ENCODE peak calls at places on chromosomes 7 and 10, in four cellular contexts. One of them, this sample, is unnamed.

GRCh38 chr10:100620087-100620835 is 84.5 kb downstream of the HIF1AN start:
- DNase-seq in progenitor cell of endocrine pancreas: no peak
- DNase-seq in neural progenitor cell: no peak
- DNase-seq in H9: no peak
- DNase-seq in this sample: no peak

GRCh38 chr10:4623757-4624420 is 202.1 kb upstream of the AKR1E2 start:
- DNase-seq in progenitor cell of endocrine pancreas: no peak
- DNase-seq in neural progenitor cell: no peak
- DNase-seq in H9: no peak
- DNase-seq in this sample: no peak

GRCh38 chr7:27771111-27771510 is 31.1 kb downstream of the TAX1BP1 start:
- DNase-seq in progenitor cell of endocrine pancreas: no peak
- DNase-seq in neural progenitor cell: no peak
- DNase-seq in H9: no peak
- DNase-seq in this sample: no peak

GRCh38 chr7:156895024-156895780 is 2.2 kb upstream of the LMBR1 start:
- DNase-seq in progenitor cell of endocrine pancreas: no peak
- DNase-seq in neural progenitor cell: no peak
- DNase-seq in H9: no peak
- DNase-seq in this sample: no peak

GRCh38 chr7:118152149-118152548 is 31.8 kb upstream of the LSM8 start:
- DNase-seq in progenitor cell of endocrine pancreas: no peak
- DNase-seq in neural progenitor cell: no peak
- DNase-seq in H9: no peak
- DNase-seq in this sample: no peak

GRCh38 chr7:70267381-70267780 is 669.1 kb downstream of the AUTS2 start:
- DNase-seq in progenitor cell of endocrine pancreas: no peak
- DNase-seq in neural progenitor cell: peak; percentile 77
- DNase-seq in H9: no peak
- DNase-seq in this sample: no peak

GRCh38 chr10:46524471-46525176 is 31.8 kb downstream of the GPRIN2 start:
- DNase-seq in progenitor cell of endocrine pancreas: no peak
- DNase-seq in neural progenitor cell: peak; percentile 39
- DNase-seq in H9: no peak
- DNase-seq in this sample: no peak

GRCh38 chr7:75711634-75712494 is 26.9 kb downstream of the HIP1 start:
- DNase-seq in progenitor cell of endocrine pancreas: no peak
- DNase-seq in neural progenitor cell: no peak
- DNase-seq in H9: no peak
- DNase-seq in this sample: no peak

GRCh38 chr10:35643976-35644799 is 2.1 kb upstream of the FZD8 start:
- DNase-seq in progenitor cell of endocrine pancreas: no peak
- DNase-seq in neural progenitor cell: peak; percentile 44
- DNase-seq in H9: peak; percentile 36
- DNase-seq in this sample: peak; percentile 27

GRCh38 chr10:74900297-74900696 is 73.9 kb downstream of the KAT6B start:
- DNase-seq in progenitor cell of endocrine pancreas: no peak
- DNase-seq in neural progenitor cell: no peak
- DNase-seq in H9: no peak
- DNase-seq in this sample: peak; percentile 25

GRCh38 chr10:28241766-28242399 is 61.0 kb downstream of the MPP7 start:
- DNase-seq in progenitor cell of endocrine pancreas: no peak
- DNase-seq in neural progenitor cell: peak; percentile 64
- DNase-seq in H9: no peak
- DNase-seq in this sample: peak; percentile 27

GRCh38 chr10:16030562-16030961 is 170.3 kb upstream of the MINDY3 start:
- DNase-seq in progenitor cell of endocrine pancreas: no peak
- DNase-seq in neural progenitor cell: no peak
- DNase-seq in H9: no peak
- DNase-seq in this sample: no peak

GRCh38 chr7:2242541-2243482 is 786 bp downstream of the NUDT1 start:
- DNase-seq in progenitor cell of endocrine pancreas: no peak
- DNase-seq in neural progenitor cell: peak; percentile 48
- DNase-seq in H9: peak; percentile 59
- DNase-seq in this sample: no peak

GRCh38 chr7:159036916-159037605 is 107.6 kb downstream of the VIPR2 start:
- DNase-seq in progenitor cell of endocrine pancreas: no peak
- DNase-seq in neural progenitor cell: no peak
- DNase-seq in H9: peak; percentile 53
- DNase-seq in this sample: no peak

GRCh38 chr7:128911441-128912031 is 1.0 kb upstream of the KCP start:
- DNase-seq in progenitor cell of endocrine pancreas: no peak
- DNase-seq in neural progenitor cell: peak; percentile 60
- DNase-seq in H9: peak; percentile 91
- DNase-seq in this sample: no peak

GRCh38 chr10:36636879-36637278 is 488.5 kb upstream of the ANKRD30A start:
- DNase-seq in progenitor cell of endocrine pancreas: no peak
- DNase-seq in neural progenitor cell: no peak
- DNase-seq in H9: no peak
- DNase-seq in this sample: no peak

GRCh38 chr7:157687158-157687557 is 350.4 kb downstream of the DNAJB6 start:
- DNase-seq in progenitor cell of endocrine pancreas: no peak
- DNase-seq in neural progenitor cell: peak; percentile 4
- DNase-seq in H9: no peak
- DNase-seq in this sample: no peak

GRCh38 chr10:8137726-8138125 is 83.2 kb downstream of the GATA3 start:
- DNase-seq in progenitor cell of endocrine pancreas: no peak
- DNase-seq in neural progenitor cell: no peak
- DNase-seq in H9: no peak
- DNase-seq in this sample: no peak

GRCh38 chr10:60714242-60714641 is 64.0 kb upstream of the CDK1 start:
- DNase-seq in progenitor cell of endocrine pancreas: no peak
- DNase-seq in neural progenitor cell: no peak
- DNase-seq in H9: no peak
- DNase-seq in this sample: no peak

GRCh38 chr7:2820508-2820934 is 23.6 kb downstream of the GNA12 start:
- DNase-seq in progenitor cell of endocrine pancreas: no peak
- DNase-seq in neural progenitor cell: no peak
- DNase-seq in H9: no peak
- DNase-seq in this sample: no peak

GRCh38 chr7:4241791-4242190 is 440.3 kb upstream of the FOXK1 start:
- DNase-seq in progenitor cell of endocrine pancreas: no peak
- DNase-seq in neural progenitor cell: peak; percentile 25
- DNase-seq in H9: peak; percentile 72
- DNase-seq in this sample: no peak
- TF ChIP-seq CTCF in progenitor cell of endocrine pancreas: no peak
- TF ChIP-seq CTCF in neural progenitor cell: peak; percentile 46
- TF ChIP-seq CTCF in H9: peak; percentile 71
- TF ChIP-seq CTCF in this sample: no peak

DNA sequence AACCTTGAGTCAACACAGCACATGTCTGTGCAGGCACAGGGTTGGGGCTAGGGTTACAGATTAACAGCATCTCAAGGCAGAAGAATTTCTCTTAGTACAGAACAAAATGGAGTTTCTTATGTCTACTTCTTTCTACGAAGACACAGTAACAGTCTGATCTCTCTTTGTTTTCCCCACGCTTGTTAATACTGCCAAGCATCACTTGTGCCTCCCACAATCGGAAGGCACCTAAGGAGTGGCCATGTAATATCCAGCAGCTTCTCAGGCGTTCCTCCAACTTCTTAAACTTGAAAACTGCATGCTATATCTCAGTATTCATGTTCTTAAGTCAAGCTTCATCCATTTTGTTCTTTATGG is 2.9 kb upstream of the ATE1 start:
- DNase-seq in progenitor cell of endocrine pancreas: no peak
- DNase-seq in neural progenitor cell: no peak
- DNase-seq in H9: no peak
- DNase-seq in this sample: no peak
- TF ChIP-seq CTCF in progenitor cell of endocrine pancreas: no peak
- TF ChIP-seq CTCF in neural progenitor cell: no peak
- TF ChIP-seq CTCF in H9: no peak
- TF ChIP-seq CTCF in this sample: no peak

GRCh38 chr10:62527019-62527827 is 153.1 kb downstream of the ZNF365 start:
- DNase-seq in progenitor cell of endocrine pancreas: no peak
- DNase-seq in neural progenitor cell: no peak
- DNase-seq in H9: no peak
- DNase-seq in this sample: no peak
- TF ChIP-seq CTCF in progenitor cell of endocrine pancreas: no peak
- TF ChIP-seq CTCF in neural progenitor cell: no peak
- TF ChIP-seq CTCF in H9: no peak
- TF ChIP-seq CTCF in this sample: no peak

GRCh38 chr7:132518102-132518838 is 58.0 kb downstream of the PLXNA4 start:
- DNase-seq in progenitor cell of endocrine pancreas: no peak
- DNase-seq in neural progenitor cell: peak; percentile 49
- DNase-seq in H9: peak; percentile 72
- DNase-seq in this sample: peak; percentile 40
- TF ChIP-seq CTCF in progenitor cell of endocrine pancreas: peak; percentile 51
- TF ChIP-seq CTCF in neural progenitor cell: peak; percentile 65
- TF ChIP-seq CTCF in H9: peak; percentile 74
- TF ChIP-seq CTCF in this sample: no peak

GRCh38 chr10:67015225-67015624 is 89.4 kb downstream of the LRRTM3 start:
- DNase-seq in progenitor cell of endocrine pancreas: no peak
- DNase-seq in neural progenitor cell: no peak
- DNase-seq in H9: no peak
- DNase-seq in this sample: no peak
- TF ChIP-seq CTCF in progenitor cell of endocrine pancreas: no peak
- TF ChIP-seq CTCF in neural progenitor cell: no peak
- TF ChIP-seq CTCF in H9: no peak
- TF ChIP-seq CTCF in this sample: no peak

This sample was measured in GM13976.